ENCODE peak calls at places on chromosome 13, in nine cellular contexts. One of them, this sample, is unnamed. For H3K36me3, the result is how much of the 10 kb centered on the place peaks cover.

GRCh38 chr13:87403748-87404432 is 267.3 kb upstream of the SLITRK5 start:
- DNase-seq in hepatocyte: no peak
- DNase-seq in MM.1S: no peak
- DNase-seq in GM23248: no peak
- DNase-seq in PC-3: no peak
- DNase-seq in OCI-LY7: no peak
- DNase-seq in GM23338: no peak
- DNase-seq in SK-N-SH: no peak
- DNase-seq in HCT116: no peak
- DNase-seq in this sample: no peak

GRCh38 chr13:98496239-98496668 is 80.7 kb downstream of the STK24 start:
- DNase-seq in SK-N-SH: no peak
- DNase-seq in GM23248: peak
- DNase-seq in OCI-LY7: no peak
- DNase-seq in MM.1S: no peak
- DNase-seq in hepatocyte: no peak
- DNase-seq in GM23338: no peak
- DNase-seq in HCT116: no peak
- DNase-seq in PC-3: no peak
- DNase-seq in this sample: no peak

GRCh38 chr13:46622918-46623256 is 69.9 kb downstream of the LRCH1 start:
- DNase-seq in GM23248: peak
- DNase-seq in MM.1S: no peak
- DNase-seq in SK-N-SH: peak
- DNase-seq in GM23338: no peak
- DNase-seq in hepatocyte: peak
- DNase-seq in OCI-LY7: peak
- DNase-seq in HCT116: no peak
- DNase-seq in PC-3: peak
- DNase-seq in this sample: no peak

GRCh38 chr13:59873309-59873708 is 290.4 kb downstream of the DIAPH3 start:
- DNase-seq in GM23338: peak
- DNase-seq in SK-N-SH: no peak
- DNase-seq in HCT116: no peak
- DNase-seq in hepatocyte: no peak
- DNase-seq in OCI-LY7: no peak
- DNase-seq in GM23248: no peak
- DNase-seq in PC-3: no peak
- DNase-seq in MM.1S: no peak
- DNase-seq in this sample: no peak

GRCh38 chr13:42497798-42498197 is 76.2 kb upstream of the TNFSF11 start:
- DNase-seq in SK-N-SH: no peak
- DNase-seq in hepatocyte: peak
- DNase-seq in MM.1S: no peak
- DNase-seq in PC-3: peak
- DNase-seq in GM23248: peak
- DNase-seq in OCI-LY7: no peak
- DNase-seq in HCT116: no peak
- DNase-seq in GM23338: no peak
- DNase-seq in this sample: no peak

GRCh38 chr13:29577135-29578051 is 18.1 kb downstream of the SLC7A1 start:
- DNase-seq in SK-N-SH: no peak
- DNase-seq in GM23338: no peak
- DNase-seq in hepatocyte: no peak
- DNase-seq in MM.1S: no peak
- DNase-seq in OCI-LY7: no peak
- DNase-seq in HCT116: no peak
- DNase-seq in GM23248: peak
- DNase-seq in PC-3: peak
- DNase-seq in this sample: no peak

GRCh38 chr13:97026759-97027555 is 32.7 kb upstream of the OXGR1 start:
- DNase-seq in GM23338: no peak
- DNase-seq in GM23248: peak
- DNase-seq in MM.1S: no peak
- DNase-seq in SK-N-SH: no peak
- DNase-seq in HCT116: no peak
- DNase-seq in hepatocyte: no peak
- DNase-seq in OCI-LY7: no peak
- DNase-seq in PC-3: no peak
- DNase-seq in this sample: no peak

GRCh38 chr13:27437126-27437525 is 12.7 kb downstream of the GTF3A start:
- DNase-seq in GM23338: no peak
- DNase-seq in OCI-LY7: no peak
- DNase-seq in GM23248: no peak
- DNase-seq in HCT116: no peak
- DNase-seq in hepatocyte: no peak
- DNase-seq in MM.1S: no peak
- DNase-seq in PC-3: no peak
- DNase-seq in SK-N-SH: no peak
- DNase-seq in this sample: no peak

GRCh38 chr13:76822691-76823267 is 63.4 kb downstream of the KCTD12 start:
- DNase-seq in HCT116: no peak
- DNase-seq in OCI-LY7: peak
- DNase-seq in GM23338: no peak
- DNase-seq in GM23248: peak
- DNase-seq in SK-N-SH: no peak
- DNase-seq in MM.1S: peak
- DNase-seq in hepatocyte: no peak
- DNase-seq in PC-3: peak
- DNase-seq in this sample: no peak

GRCh38 chr13:36313047-36313969 is 15.7 kb upstream of the CCDC169 start:
- DNase-seq in GM23248: peak
- DNase-seq in MM.1S: no peak
- DNase-seq in GM23338: no peak
- DNase-seq in PC-3: peak
- DNase-seq in OCI-LY7: no peak
- DNase-seq in SK-N-SH: no peak
- DNase-seq in HCT116: no peak
- DNase-seq in hepatocyte: no peak
- DNase-seq in this sample: no peak

GRCh38 chr13:42396901-42397670 is 125.1 kb downstream of the AKAP11 start:
- DNase-seq in GM23338: no peak
- DNase-seq in GM23248: peak
- DNase-seq in MM.1S: no peak
- DNase-seq in hepatocyte: no peak
- DNase-seq in PC-3: peak
- DNase-seq in SK-N-SH: no peak
- DNase-seq in OCI-LY7: no peak
- DNase-seq in HCT116: no peak
- DNase-seq in this sample: no peak

GRCh38 chr13:53250977-53251376 is 222.4 kb downstream of the OLFM4 start:
- DNase-seq in MM.1S: no peak
- DNase-seq in HCT116: no peak
- DNase-seq in PC-3: no peak
- DNase-seq in hepatocyte: no peak
- DNase-seq in SK-N-SH: no peak
- DNase-seq in GM23338: no peak
- DNase-seq in GM23248: no peak
- DNase-seq in OCI-LY7: peak
- DNase-seq in this sample: no peak

GRCh38 chr13:55244991-55245644 is 1895.6 kb upstream of the PRR20A start:
- DNase-seq in SK-N-SH: peak
- DNase-seq in hepatocyte: peak
- DNase-seq in GM23248: no peak
- DNase-seq in OCI-LY7: no peak
- DNase-seq in GM23338: peak
- DNase-seq in MM.1S: no peak
- DNase-seq in HCT116: no peak
- DNase-seq in PC-3: no peak
- DNase-seq in this sample: peak

DNA sequence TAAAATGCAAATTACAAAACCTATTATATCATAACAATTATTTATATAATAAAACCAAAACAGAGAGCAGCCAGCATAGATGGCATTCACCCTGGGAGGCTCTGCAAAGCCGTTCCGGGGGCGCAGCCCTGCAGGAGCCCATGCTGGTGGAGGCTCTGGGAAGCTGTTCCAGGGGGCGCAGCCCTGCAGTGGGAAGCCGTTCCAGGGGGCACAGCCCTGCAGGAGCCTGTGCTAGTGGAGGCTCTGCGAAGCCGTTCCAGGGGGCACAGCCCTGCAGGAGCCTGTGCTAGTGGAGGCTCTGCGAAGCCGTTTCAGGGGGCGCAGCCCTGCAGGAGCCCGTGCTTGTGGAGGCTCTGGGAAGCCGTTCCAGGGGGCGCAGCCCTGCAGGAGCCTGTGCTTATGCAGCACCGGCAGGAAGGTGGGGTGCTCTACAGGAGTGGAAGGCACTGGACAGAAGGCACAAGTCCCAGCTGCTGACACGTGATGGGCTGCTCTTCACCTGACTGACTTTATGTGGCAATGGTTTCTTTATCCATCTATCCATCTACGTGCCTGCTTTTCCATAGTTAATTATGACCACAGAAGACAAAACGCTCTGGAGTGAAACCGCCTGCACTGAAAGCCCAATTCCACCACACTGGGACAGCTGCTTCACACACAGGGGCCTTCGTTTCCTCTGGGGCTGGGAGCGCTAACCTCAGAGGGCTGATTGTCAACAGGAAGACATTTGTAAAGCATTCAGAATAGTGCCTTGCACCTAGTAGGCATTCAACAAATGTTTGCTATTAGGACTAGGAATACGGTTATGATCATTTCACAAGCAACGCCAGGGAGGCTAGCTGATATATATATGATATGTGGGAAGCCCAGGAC is 23.7 kb downstream of the PCID2 start:
- DNase-seq in GM23338: no peak
- DNase-seq in MM.1S: no peak
- DNase-seq in hepatocyte: no peak
- DNase-seq in HCT116: no peak
- DNase-seq in SK-N-SH: no peak
- DNase-seq in PC-3: no peak
- DNase-seq in OCI-LY7: no peak
- DNase-seq in GM23248: no peak
- DNase-seq in this sample: no peak
- H3K36me3 ChIP-seq in GM23338: half or more
- H3K36me3 ChIP-seq in MM.1S: under half
- H3K36me3 ChIP-seq in hepatocyte: under half
- H3K36me3 ChIP-seq in HCT116: under half
- H3K36me3 ChIP-seq in SK-N-SH: half or more
- H3K36me3 ChIP-seq in PC-3: under half
- H3K36me3 ChIP-seq in OCI-LY7: under half
- H3K36me3 ChIP-seq in GM23248: under half
- H3K36me3 ChIP-seq in this sample: under half

GRCh38 chr13:51550151-51550550 is 34.1 kb upstream of the WDFY2 start:
- DNase-seq in hepatocyte: no peak
- DNase-seq in HCT116: no peak
- DNase-seq in MM.1S: no peak
- DNase-seq in GM23338: no peak
- DNase-seq in OCI-LY7: no peak
- DNase-seq in SK-N-SH: no peak
- DNase-seq in PC-3: no peak
- DNase-seq in GM23248: no peak
- DNase-seq in this sample: no peak

GRCh38 chr13:51551446-51551845 is 32.8 kb upstream of the WDFY2 start:
- DNase-seq in HCT116: no peak
- DNase-seq in OCI-LY7: no peak
- DNase-seq in PC-3: no peak
- DNase-seq in GM23338: no peak
- DNase-seq in SK-N-SH: no peak
- DNase-seq in GM23248: no peak
- DNase-seq in MM.1S: no peak
- DNase-seq in hepatocyte: no peak
- DNase-seq in this sample: no peak

GRCh38 chr13:51549050-51549449 is 35.2 kb upstream of the WDFY2 start:
- DNase-seq in HCT116: no peak
- DNase-seq in GM23248: no peak
- DNase-seq in GM23338: no peak
- DNase-seq in SK-N-SH: no peak
- DNase-seq in MM.1S: no peak
- DNase-seq in PC-3: no peak
- DNase-seq in hepatocyte: peak
- DNase-seq in OCI-LY7: no peak
- DNase-seq in this sample: no peak

GRCh38 chr13:51549593-51549992 is 34.7 kb upstream of the WDFY2 start:
- DNase-seq in GM23338: no peak
- DNase-seq in SK-N-SH: no peak
- DNase-seq in GM23248: no peak
- DNase-seq in OCI-LY7: no peak
- DNase-seq in HCT116: no peak
- DNase-seq in hepatocyte: no peak
- DNase-seq in MM.1S: no peak
- DNase-seq in PC-3: no peak
- DNase-seq in this sample: no peak

GRCh38 chr13:51552027-51552426 is 32.2 kb upstream of the WDFY2 start:
- DNase-seq in hepatocyte: no peak
- DNase-seq in HCT116: no peak
- DNase-seq in SK-N-SH: no peak
- DNase-seq in OCI-LY7: no peak
- DNase-seq in GM23248: no peak
- DNase-seq in GM23338: no peak
- DNase-seq in MM.1S: no peak
- DNase-seq in PC-3: no peak
- DNase-seq in this sample: no peak
- H2AFZ ChIP-seq in hepatocyte: no peak
- H2AFZ ChIP-seq in HCT116: no peak
- H2AFZ ChIP-seq in SK-N-SH: no peak
- H2AFZ ChIP-seq in OCI-LY7: no peak
- H2AFZ ChIP-seq in GM23248: peak
- H2AFZ ChIP-seq in GM23338: no peak
- H2AFZ ChIP-seq in MM.1S: peak
- H2AFZ ChIP-seq in PC-3: no peak
- H2AFZ ChIP-seq in this sample: no peak

DNA sequence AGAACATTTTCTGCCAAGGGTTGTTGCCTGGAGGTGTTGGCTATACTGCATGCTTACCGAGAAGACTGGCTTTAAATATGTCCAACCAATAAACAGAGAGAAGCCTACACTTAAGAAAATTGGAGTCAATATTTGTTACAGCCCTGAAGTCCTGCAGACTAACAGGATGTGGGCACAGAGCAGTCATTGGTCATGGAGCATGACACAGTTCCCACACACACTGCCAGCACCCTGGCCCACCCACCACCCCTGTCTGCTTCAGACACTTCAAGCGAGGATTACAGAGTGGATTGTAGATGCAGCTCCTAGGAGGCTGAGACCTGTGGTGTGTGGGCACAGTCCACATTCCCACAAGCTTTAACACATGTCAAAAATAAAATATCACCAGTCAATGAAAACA is 21.0 kb upstream of the SERP2 start:
- DNase-seq in GM23248: peak
- DNase-seq in SK-N-SH: no peak
- DNase-seq in GM23338: no peak
- DNase-seq in hepatocyte: no peak
- DNase-seq in PC-3: no peak
- DNase-seq in HCT116: no peak
- DNase-seq in OCI-LY7: no peak
- DNase-seq in MM.1S: no peak
- DNase-seq in this sample: no peak
- TF ChIP-seq EZH2phosphoT487 in GM23248: no peak
- TF ChIP-seq EZH2phosphoT487 in SK-N-SH: no peak
- TF ChIP-seq EZH2phosphoT487 in GM23338: no peak
- TF ChIP-seq EZH2phosphoT487 in hepatocyte: no peak
- TF ChIP-seq EZH2phosphoT487 in PC-3: no peak
- TF ChIP-seq EZH2phosphoT487 in HCT116: no peak
- TF ChIP-seq EZH2phosphoT487 in OCI-LY7: no peak
- TF ChIP-seq EZH2phosphoT487 in MM.1S: no peak
- TF ChIP-seq EZH2phosphoT487 in this sample: no peak

DNA sequence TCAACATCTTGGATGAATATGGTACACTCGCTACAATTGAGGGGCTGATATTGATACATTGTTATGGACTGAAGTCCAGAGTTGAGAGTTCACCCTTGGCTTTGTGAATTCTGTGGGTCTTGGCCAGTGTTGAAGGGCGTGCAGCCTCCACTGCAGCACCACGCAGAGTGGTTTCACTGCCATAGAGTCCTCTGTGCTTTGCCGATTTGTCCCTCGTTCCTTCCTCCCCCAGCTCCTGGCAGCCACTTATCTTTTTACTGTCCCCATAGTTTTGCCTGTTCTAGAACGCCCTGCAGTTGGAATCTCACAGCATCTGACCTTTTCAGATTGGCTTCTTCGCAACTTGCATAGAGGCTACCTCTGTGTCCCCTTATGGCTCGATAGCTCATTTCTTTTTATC is 57.3 kb upstream of the IRS2 start:
- DNase-seq in OCI-LY7: no peak
- DNase-seq in HCT116: no peak
- DNase-seq in GM23338: no peak
- DNase-seq in GM23248: no peak
- DNase-seq in MM.1S: no peak
- DNase-seq in PC-3: no peak
- DNase-seq in hepatocyte: no peak
- DNase-seq in SK-N-SH: no peak
- DNase-seq in this sample: no peak
- H3K36me3 ChIP-seq in OCI-LY7: under half
- H3K36me3 ChIP-seq in HCT116: under half
- H3K36me3 ChIP-seq in GM23338: under half
- H3K36me3 ChIP-seq in GM23248: under half
- H3K36me3 ChIP-seq in MM.1S: under half
- H3K36me3 ChIP-seq in PC-3: under half
- H3K36me3 ChIP-seq in hepatocyte: under half
- H3K36me3 ChIP-seq in SK-N-SH: under half
- H3K36me3 ChIP-seq in this sample: under half

This sample was measured in neural progenitor cell.